ENCODE peak calls at places on chromosomes 7 and 10, in five cellular contexts. C is activated CD8-positive, alpha-beta memory T cell treated with anti-CD3 and anti-CD28 coated beads for 4 hours; U is IMR-90; P is NCI-H2081; F is Calu3. A is an unnamed sample.
A peak's percentile ranks its signal among the peaks of the same experiment; 100 is the strongest.

GRCh38 chr7:7221602-7222038 is 39.3 kb downstream of the C1GALT1 start:
- DNase-seq in C (no peak), U (peak; percentile 75), P (no peak), F (peak; percentile 26), A (no peak)

GRCh38 chr10:126905776-126906703 is 812 bp downstream of the DOCK1 start:
- DNase-seq in C (no peak), U (peak; percentile 52), P (no peak), F (peak; percentile 14), A (peak; percentile 50)

GRCh38 chr7:23106491-23106800 is 861 bp downstream of the KLHL7 start:
- DNase-seq in C (peak; percentile 22), U (no peak), P (peak; percentile 57), F (no peak), A (no peak)

GRCh38 chr10:20855398-20856038 is 41.6 kb downstream of the NEBL start:
- DNase-seq in C (no peak), U (peak; percentile 35), P (no peak), F (no peak), A (peak; percentile 16)

GRCh38 chr10:12727832-12728215 is 273.7 kb downstream of the CCDC3 start:
- DNase-seq in C (no peak), U (no peak), P (no peak), F (peak; percentile 43), A (no peak)

GRCh38 chr7:156096806-156097538 is 284.7 kb upstream of the SHH start:
- DNase-seq in C (no peak), U (no peak), P (no peak), F (no peak), A (no peak)

GRCh38 chr7:95686109-95686508 is 86.2 kb upstream of the DYNC1I1 start:
- DNase-seq in C (no peak), U (peak; percentile 39), P (peak; percentile 74), F (peak; percentile 45), A (no peak)

GRCh38 chr10:43453266-43453831 is 16.4 kb downstream of the ZNF487 start:
- DNase-seq in C (no peak), U (no peak), P (no peak), F (no peak), A (no peak)

GRCh38 chr10:11719496-11719895 is 22.7 kb upstream of the ECHDC3 start:
- DNase-seq in C (no peak), U (no peak), P (no peak), F (peak; percentile 54), A (no peak)

GRCh38 chr10:8055420-8056349 is 1.2 kb downstream of the GATA3 start:
- DNase-seq in C (no peak), U (no peak), P (no peak), F (no peak), A (no peak)

GRCh38 chr10:109906346-109906745 is 17.0 kb downstream of the XPNPEP1 start:
- DNase-seq in C (no peak), U (no peak), P (no peak), F (no peak), A (no peak)

GRCh38 chr10:22713853-22714523 is 390 bp downstream of the PIP4K2A start:
- DNase-seq in C (peak; percentile 12), U (peak; percentile 13), P (no peak), F (peak; percentile 9), A (peak; percentile 30)

GRCh38 chr10:92530421-92530820 is 43.5 kb downstream of the IDE start:
- DNase-seq in C (no peak), U (peak; percentile 31), P (no peak), F (no peak), A (no peak)

GRCh38 chr7:150828384-150828783 is 23.9 kb upstream of the AOC1 start:
- DNase-seq in C (no peak), U (no peak), P (no peak), F (no peak), A (no peak)

GRCh38 chr10:6213908-6214307 is 11.2 kb downstream of the PFKFB3 start:
- DNase-seq in C (no peak), U (no peak), P (no peak), F (no peak), A (no peak)